ENCODE peak calls at places on chromosomes 16 and 17, in six cellular contexts. Q is amygdala; C is ACHN; Y is AML-193; X is activated T-cell treated with anti-CD3 and anti-CD28 coated beads, Interleukin-2, amount 50 U/mL, for 1 hour; J is fibroblast of the aortic adventitia. Z is an unnamed sample.

GRCh38 chr16:67936876-67937605 is 391 bp upstream of the PSMB10 start:
- DNase-seq in Q (no peak), C (peak; percentile 87), Y (peak; percentile 93), X (no peak), J (no peak), Z (no peak)

GRCh38 chr16:8851761-8852403 is 16.9 kb downstream of the CARHSP1 start:
- DNase-seq in Q (no peak), C (no peak), Y (no peak), X (no peak), J (no peak), Z (no peak)

GRCh38 chr17:29710891-29711418 is 88.2 kb upstream of the CORO6 start:
- DNase-seq in Q (no peak), C (peak; percentile 68), Y (no peak), X (no peak), J (peak; percentile 47), Z (peak; percentile 24)

GRCh38 chr17:75832164-75832651 is 12.0 kb downstream of the UNC13D start:
- DNase-seq in Q (no peak), C (no peak), Y (no peak), X (peak; percentile 45), J (peak; percentile 27), Z (peak; percentile 86)

GRCh38 chr17:62703776-62704380 is 76.4 kb downstream of the MRC2 start:
- DNase-seq in Q (peak; percentile 56), C (peak; percentile 74), Y (peak; percentile 51), X (peak; percentile 84), J (peak; percentile 44), Z (peak; percentile 58)

GRCh38 chr17:78131172-78132085 is 858 bp downstream of the TMC8 start:
- DNase-seq in Q (no peak), C (no peak), Y (no peak), X (peak; percentile 71), J (no peak), Z (no peak)

GRCh38 chr17:32664936-32665583 is 178.3 kb downstream of the CDK5R1 start:
- DNase-seq in Q (no peak), C (no peak), Y (no peak), X (no peak), J (no peak), Z (no peak)

GRCh38 chr17:34665803-34666763 is 86.7 kb downstream of the TMEM132E start:
- DNase-seq in Q (no peak), C (no peak), Y (no peak), X (no peak), J (no peak), Z (no peak)

GRCh38 chr17:75605790-75606189 is 18.2 kb downstream of the MYO15B start:
- DNase-seq in Q (no peak), C (no peak), Y (no peak), X (no peak), J (no peak), Z (no peak)

Z was measured in H4.